ENCODE peak calls at places on chromosomes 16 and 17, in six cellular contexts. N is kidney, S is IMR-90, G is heart right ventricle, J is pancreas, E is heart left ventricle. P is an unnamed sample. For H3K4me1, the result is how much of the 10 kb centered on the place peaks cover.

GRCh38 chr17:17024778-17025300 is 17.4 kb upstream of the MPRIP start:
- DNase-seq in J (peak), E (peak), N (peak), G (peak), S (no peak), P (peak)

GRCh38 chr17:57506253-57506911 is 238.7 kb downstream of the CCDC182 start:
- DNase-seq in S (no peak), N (no peak), G (no peak), J (no peak), E (no peak), P (no peak)

GRCh38 chr16:25177831-25178688 is 38.7 kb upstream of the AQP8 start:
- DNase-seq in J (peak), G (no peak), N (no peak), E (no peak), S (no peak), P (no peak)

GRCh38 chr16:65037558-65037957 is 84.3 kb downstream of the CDH11 start:
- DNase-seq in E (no peak), J (no peak), N (no peak), S (no peak), G (no peak), P (no peak)

GRCh38 chr16:75506567-75506966 is 11.3 kb upstream of the CHST6 start:
- DNase-seq in N (peak), S (peak), J (no peak), E (no peak), G (peak), P (no peak)

GRCh38 chr17:74512624-74513084 is 18.6 kb downstream of the CD300LB start:
- DNase-seq in N (no peak), S (no peak), E (no peak), G (no peak), J (no peak), P (peak)

GRCh38 chr17:72520665-72521303 is 400.0 kb downstream of the SOX9 start:
- DNase-seq in S (no peak), E (no peak), G (no peak), N (no peak), J (no peak), P (no peak)

GRCh38 chr17:36722121-36722902 is 120.9 kb downstream of the MRM1 start:
- DNase-seq in E (peak), J (peak), S (peak), G (peak), N (peak), P (peak)

GRCh38 chr17:13740692-13741091 is 139.0 kb upstream of the HS3ST3A1 start:
- DNase-seq in N (no peak), E (no peak), S (no peak), G (no peak), J (no peak), P (no peak)

GRCh38 chr16:57846078-57846697 is 43.9 kb upstream of the KIFC3 start:
- DNase-seq in N (no peak), S (no peak), J (peak), G (no peak), E (no peak), P (no peak)

GRCh38 chr16:70685938-70686375 is at the start of gene MTSS2:
- DNase-seq in J (peak), E (peak), N (peak), S (peak), G (peak), P (peak)

GRCh38 chr16:6132121-6132520 is 1034.5 kb upstream of the EEF2KMT start:
- DNase-seq in E (no peak), S (no peak), G (no peak), J (no peak), N (no peak), P (no peak)

GRCh38 chr17:3964203-3965122 is at the start of gene ATP2A3:
- DNase-seq in S (no peak), G (no peak), N (peak), E (peak), J (peak), P (peak)

GRCh38 chr17:76404976-76405563 is 20.7 kb downstream of the SPHK1 start:
- DNase-seq in G (no peak), S (no peak), E (no peak), N (peak), J (no peak), P (peak)

GRCh38 chr16:24493859-24494258 is 45.5 kb upstream of the RBBP6 start:
- DNase-seq in J (no peak), E (no peak), S (no peak), G (no peak), N (no peak), P (no peak)

GRCh38 chr17:81589612-81590011 is 37.5 kb upstream of the FAAP100 start:
- DNase-seq in N (no peak), E (no peak), G (no peak), S (no peak), J (no peak), P (no peak)

GRCh38 chr16:14131774-14132695 is 60.9 kb downstream of the MRTFB start:
- DNase-seq in S (peak), G (no peak), N (no peak), E (no peak), J (no peak), P (no peak)

GRCh38 chr16:72317378-72317777 is 145.4 kb upstream of the PMFBP1 start:
- DNase-seq in J (no peak), S (peak), E (no peak), N (no peak), G (no peak), P (no peak)

GRCh38 chr17:35286120-35286781 is 43.4 kb downstream of the SLFN5 start:
- DNase-seq in J (no peak), E (no peak), S (peak), N (no peak), G (no peak), P (no peak)

GRCh38 chr16:3065742-3066439 is 451 bp downstream of the IL32 start:
- DNase-seq in G (no peak), S (no peak), N (peak), J (peak), E (no peak), P (no peak)

GRCh38 chr16:65229191-65229662 is 107.4 kb upstream of the CDH11 start:
- DNase-seq in S (peak), J (no peak), G (no peak), N (no peak), E (no peak), P (no peak)

GRCh38 chr17:14156689-14157088 is 80.0 kb downstream of the CDRT15 start:
- DNase-seq in N (no peak), J (no peak), E (no peak), S (peak), G (no peak), P (no peak)

GRCh38 chr17:38748329-38749221 is at the start of gene PCGF2:
- DNase-seq in N (peak), G (peak), S (peak), E (peak), J (peak), P (peak)

GRCh38 chr16:4954714-4955113 is 3.4 kb upstream of the SEC14L5 start:
- DNase-seq in G (no peak), E (no peak), N (no peak), S (peak), J (no peak), P (no peak)

GRCh38 chr16:57763290-57764005 is 27.9 kb downstream of the KATNB1 start:
- DNase-seq in S (no peak), E (no peak), G (no peak), N (peak), J (no peak), P (peak)

GRCh38 chr16:1556254-1556653 is 22.8 kb downstream of the TMEM204 start:
- DNase-seq in G (no peak), S (no peak), J (no peak), E (no peak), N (peak), P (no peak)

GRCh38 chr17:50668025-50668837 is 33.5 kb downstream of the ABCC3 start:
- DNase-seq in G (no peak), J (no peak), S (peak), N (peak), E (no peak), P (peak)

GRCh38 chr16:7397901-7398300 is 65.3 kb downstream of the RBFOX1 start:
- DNase-seq in E (no peak), J (no peak), N (no peak), G (no peak), S (no peak), P (no peak)

GRCh38 chr17:43712397-43712796 is 46.2 kb downstream of the SOST start:
- DNase-seq in E (no peak), S (no peak), J (no peak), N (no peak), G (no peak), P (no peak)

GRCh38 chr17:43710101-43710500 is 48.4 kb upstream of the MEOX1 start:
- DNase-seq in G (no peak), S (no peak), E (no peak), J (no peak), N (no peak), P (no peak)

GRCh38 chr17:43713494-43714162 is 45.0 kb downstream of the SOST start:
- DNase-seq in J (peak), N (no peak), S (no peak), G (peak), E (peak), P (no peak)

GRCh38 chr17:43717913-43718312 is 40.7 kb downstream of the SOST start:
- DNase-seq in G (no peak), N (no peak), S (no peak), J (no peak), E (no peak), P (no peak)

DNA sequence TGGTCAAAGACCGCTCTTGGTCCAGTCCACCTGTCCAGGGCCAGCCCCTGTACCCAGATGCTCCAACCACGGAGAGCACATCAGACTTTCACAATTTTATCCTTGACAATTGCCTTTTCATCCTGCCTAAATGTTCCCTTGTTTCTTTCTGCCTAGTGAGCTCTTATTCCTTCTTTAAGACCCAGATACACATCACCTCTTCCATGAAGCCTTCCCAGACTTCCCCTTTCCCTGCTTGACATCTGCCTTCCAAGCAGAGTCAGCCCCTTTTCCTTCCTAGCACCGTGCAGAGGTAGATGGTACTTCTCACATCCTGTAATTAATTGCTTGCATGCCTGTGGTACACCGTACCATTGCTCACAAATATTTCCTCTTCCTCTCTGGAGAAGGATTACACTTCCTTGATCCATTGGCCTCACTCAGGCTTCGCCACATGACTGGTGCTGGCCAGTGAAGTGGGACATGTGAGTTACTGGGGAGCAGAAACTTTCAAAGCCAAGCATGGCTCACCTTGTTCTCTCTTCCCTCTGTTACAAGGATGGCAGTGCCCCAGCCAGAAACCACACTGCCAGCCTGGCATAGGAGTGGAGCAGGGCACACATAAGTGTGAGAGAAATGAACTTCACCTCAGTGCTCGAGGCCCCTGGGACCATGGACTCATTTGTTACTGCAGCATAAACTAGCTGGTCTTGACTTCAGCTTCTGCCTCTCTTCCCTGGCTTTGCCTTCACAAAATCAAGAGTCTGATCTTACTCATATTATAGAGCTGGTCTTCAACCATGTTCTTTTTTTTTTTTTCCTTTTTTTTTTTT is 44.0 kb downstream of the SOST start:
- DNase-seq in J (no peak), S (peak), E (no peak), N (no peak), G (no peak), P (no peak)
- H3K4me3 ChIP-seq in J (no peak), S (no peak), E (peak), N (no peak), G (peak), P (no peak)

GRCh38 chr16:89268987-89269735 is 51.7 kb downstream of the ZNF778 start:
- DNase-seq in G (no peak), N (peak), J (no peak), S (peak), E (no peak), P (no peak)
- H3K4me1 ChIP-seq in G (under half), N (under half), J (under half), S (under half), E (under half), P (under half)

DNA sequence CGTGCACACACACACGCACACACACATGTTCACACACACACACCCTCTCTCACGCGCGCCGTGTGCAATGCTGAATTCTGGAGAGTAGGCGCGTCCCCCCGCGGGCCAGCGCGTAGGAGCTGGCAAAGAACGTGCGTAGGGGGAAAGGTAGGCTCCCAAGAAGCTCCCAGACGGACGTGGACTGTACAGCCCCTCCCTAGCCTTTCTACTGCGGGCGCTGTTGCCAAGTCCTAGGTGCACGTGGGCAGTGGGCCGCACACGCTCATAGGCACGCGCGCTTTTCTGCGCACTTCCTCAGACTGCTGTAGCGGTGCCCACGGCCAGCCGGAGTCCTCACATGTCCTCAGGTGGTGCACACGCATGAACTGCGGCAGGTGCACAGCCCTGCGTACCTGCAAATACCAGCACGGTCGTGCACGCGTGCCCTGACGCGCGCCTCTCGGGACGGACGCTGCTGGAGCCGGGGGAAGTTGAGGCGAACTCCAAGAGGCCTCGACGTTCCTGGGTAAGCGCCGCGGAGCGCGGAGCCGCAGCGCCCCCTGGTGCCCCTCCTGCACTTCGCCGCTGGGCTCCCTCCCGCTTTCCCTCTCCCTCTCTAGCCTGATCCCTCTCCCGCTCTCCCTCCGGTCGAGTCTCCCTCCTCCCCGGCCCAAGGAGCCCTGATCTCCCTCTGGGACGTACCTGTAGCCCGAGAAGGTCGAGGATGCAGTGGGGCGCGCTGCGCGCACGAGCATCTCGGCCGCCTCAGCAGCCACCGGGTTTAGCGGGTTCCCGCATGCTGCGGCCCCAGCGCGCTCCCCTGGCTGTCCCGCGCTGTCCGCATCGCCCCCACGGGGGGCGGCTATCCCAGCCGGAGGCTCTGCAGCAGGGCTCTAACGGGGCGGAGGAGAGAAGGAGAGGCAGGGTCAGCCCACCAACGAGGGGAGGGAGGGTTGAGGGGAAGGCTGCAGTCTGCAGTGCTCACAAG is 749 bp downstream of the GRIN2A start:
- DNase-seq in S (peak), J (peak), G (peak), N (peak), E (peak), P (peak)
- H3K4me3 ChIP-seq in S (no peak), J (peak), G (peak), N (peak), E (peak), P (peak)

GRCh38 chr17:7574176-7574953 is 5.1 kb upstream of the CD68 start:
- DNase-seq in S (peak), J (no peak), G (no peak), E (no peak), N (no peak), P (no peak)
- H3K4me1 ChIP-seq in S (under half), J (under half), G (half or more), E (under half), N (under half), P (under half)

GRCh38 chr17:40301315-40301714 is 7.7 kb upstream of the RARA start:
- DNase-seq in G (no peak), E (no peak), N (no peak), S (no peak), J (no peak), P (no peak)

GRCh38 chr17:40293363-40293762 is 5.7 kb downstream of the CDC6 start:
- DNase-seq in E (no peak), N (no peak), S (no peak), G (peak), J (no peak), P (no peak)

GRCh38 chr17:40295471-40296457 is 8.1 kb downstream of the CDC6 start:
- DNase-seq in G (no peak), N (no peak), J (no peak), S (no peak), E (no peak), P (no peak)

GRCh38 chr17:40298726-40299125 is 10.3 kb upstream of the RARA start:
- DNase-seq in J (no peak), N (no peak), G (no peak), S (peak), E (no peak), P (no peak)

GRCh38 chr17:40297511-40297910 is 9.8 kb downstream of the CDC6 start:
- DNase-seq in G (no peak), E (no peak), S (no peak), J (no peak), N (no peak), P (no peak)
- H3K4me3 ChIP-seq in G (no peak), E (no peak), S (no peak), J (no peak), N (no peak), P (no peak)

DNA sequence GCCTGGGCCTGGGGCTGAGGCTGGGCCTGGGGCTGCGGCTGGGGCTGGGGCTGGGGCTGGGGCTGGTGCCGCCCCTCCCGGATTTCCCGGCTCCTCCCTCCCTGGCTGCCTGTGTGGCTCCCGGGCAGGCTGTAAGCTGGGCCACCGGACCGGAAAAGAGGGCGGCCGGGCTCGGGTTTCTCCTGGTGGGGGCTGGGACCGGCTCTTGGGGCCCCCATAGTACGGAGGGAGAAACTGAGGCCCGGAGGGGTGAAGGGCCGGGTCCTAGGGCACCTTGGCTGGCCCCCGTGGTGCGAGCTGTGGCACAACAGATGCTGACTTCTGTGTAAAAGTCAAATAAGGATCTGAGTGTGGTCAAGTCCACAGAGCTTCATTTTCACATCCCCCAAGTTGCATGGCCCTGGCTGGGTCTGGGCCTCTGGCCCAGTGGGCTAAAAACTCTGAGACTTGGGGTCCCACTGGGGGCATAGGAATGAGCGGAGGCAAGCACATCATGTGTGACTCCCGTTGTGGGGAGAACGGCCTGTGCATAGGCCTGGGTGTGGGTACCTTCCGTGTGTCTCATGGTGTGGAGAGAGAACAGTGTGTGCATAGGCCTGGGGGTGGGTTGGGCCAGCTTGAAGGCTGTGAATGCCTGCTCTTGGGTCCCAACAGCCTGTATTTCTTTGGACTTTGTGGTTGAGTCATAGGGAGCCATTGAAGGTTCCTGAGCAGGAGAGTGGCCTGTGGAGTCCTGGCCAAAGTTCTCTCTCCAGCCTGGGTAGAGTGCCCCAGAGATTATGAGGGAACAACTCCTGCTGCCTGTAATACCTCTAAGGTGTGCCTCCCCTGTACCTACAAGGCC is 123.9 kb upstream of the CIBAR2 start:
- DNase-seq in E (peak), G (peak), S (no peak), J (no peak), N (peak), P (peak)
- H3K4me1 ChIP-seq in E (under half), G (half or more), S (under half), J (under half), N (under half), P (under half)

DNA sequence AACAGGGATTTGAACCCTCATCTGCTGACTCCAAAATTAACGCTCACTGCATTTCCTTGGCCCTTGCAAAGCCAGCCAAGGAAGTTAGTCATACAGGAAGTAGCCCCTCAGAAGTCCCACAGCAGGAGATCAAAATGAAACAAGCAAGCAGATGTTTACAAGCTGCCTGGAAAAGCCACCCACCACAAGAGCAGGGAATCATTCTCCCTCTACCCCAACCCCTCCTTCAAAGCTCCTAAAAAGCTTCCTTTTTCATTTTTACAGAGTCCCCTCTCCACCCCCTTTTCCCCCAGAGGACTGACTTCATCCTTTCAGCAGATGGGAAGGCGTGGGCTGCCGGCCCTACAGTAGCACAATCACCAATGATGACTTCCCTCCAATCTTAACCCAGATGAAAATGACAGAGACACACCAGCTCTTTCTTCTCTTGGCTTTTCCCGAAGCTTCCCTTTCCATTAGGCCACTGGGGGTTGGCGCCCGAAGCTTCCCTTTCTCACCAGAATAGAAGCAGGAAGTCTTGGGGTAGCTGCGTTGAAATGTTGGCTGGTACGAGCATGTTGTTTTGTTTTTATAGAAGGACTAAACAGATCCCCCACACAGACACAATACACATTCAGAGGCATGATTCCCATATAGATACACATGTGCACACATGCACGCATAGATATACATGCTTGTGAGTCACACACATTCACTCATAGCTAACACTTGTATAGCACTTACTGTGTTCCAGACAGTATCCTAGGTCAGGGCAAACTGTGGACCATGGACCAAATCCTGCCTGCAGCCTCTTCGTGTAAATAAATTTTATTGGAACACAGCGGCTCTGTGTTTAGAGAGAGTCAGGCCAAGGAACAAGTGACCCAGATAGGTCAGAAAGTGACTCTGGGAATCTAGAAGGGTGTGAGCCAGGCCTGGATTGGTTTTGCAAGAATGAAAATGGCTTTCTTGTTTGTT is 17.4 kb downstream of the ITPRIPL2 start:
- DNase-seq in N (peak), S (peak), G (peak), E (peak), J (no peak), P (no peak)
- H3K4me3 ChIP-seq in N (no peak), S (no peak), G (peak), E (peak), J (no peak), P (no peak)

P was measured in aorta.